ENCODE peak calls at places on chromosomes 11 and 22, in five cellular contexts. W is Peyer's patch, V is breast epithelium, R is AG09309, D is choroid plexus epithelial cell. C is an unnamed sample.

GRCh38 chr11:28860898-28861297 is 752.7 kb downstream of the METTL15 start:
- DNase-seq in W (no peak), V (no peak), R (no peak), D (peak), C (peak)

GRCh38 chr11:108734956-108735559 is 70.2 kb downstream of the DDX10 start:
- DNase-seq in W (no peak), V (no peak), R (no peak), D (peak), C (peak)

GRCh38 chr11:94309757-94310156 is 5.4 kb downstream of the IZUMO1R start:
- DNase-seq in W (no peak), V (no peak), R (no peak), D (no peak), C (no peak)

GRCh38 chr11:132721526-132721925 is 810.8 kb downstream of the OPCML start:
- DNase-seq in W (no peak), V (no peak), R (no peak), D (no peak), C (no peak)

GRCh38 chr22:27318516-27318915 is 483.0 kb downstream of the MN1 start:
- DNase-seq in W (no peak), V (no peak), R (peak), D (peak), C (peak)

GRCh38 chr11:128246364-128247234 is 340.8 kb downstream of the ETS1 start:
- DNase-seq in W (no peak), V (peak), R (no peak), D (peak), C (peak)

GRCh38 chr11:94449437-94449836 is 44.2 kb downstream of the MRE11 start:
- DNase-seq in W (no peak), V (no peak), R (peak), D (peak), C (peak)

GRCh38 chr22:26891431-26891830 is 234.0 kb downstream of the MIAT start:
- DNase-seq in W (no peak), V (no peak), R (no peak), D (no peak), C (no peak)

GRCh38 chr11:17762309-17762974 is 27.9 kb downstream of the KCNC1 start:
- DNase-seq in W (no peak), V (no peak), R (no peak), D (no peak), C (no peak)

GRCh38 chr11:42098075-42098474 is 638.6 kb upstream of the LRRC4C start:
- DNase-seq in W (no peak), V (no peak), R (no peak), D (no peak), C (no peak)

GRCh38 chr11:126328444-126328843 is 24.6 kb downstream of the DCPS start:
- DNase-seq in W (no peak), V (no peak), R (no peak), D (no peak), C (no peak)

GRCh38 chr11:17686185-17686980 is 33.0 kb upstream of the MYOD1 start:
- DNase-seq in W (no peak), V (no peak), R (no peak), D (no peak), C (no peak)

GRCh38 chr11:65141896-65142494 is 7.7 kb upstream of the SYVN1 start:
- DNase-seq in W (no peak), V (no peak), R (no peak), D (no peak), C (no peak)

GRCh38 chr22:23070418-23071162 is at the start of gene GNAZ:
- DNase-seq in W (no peak), V (no peak), R (no peak), D (peak), C (no peak)

GRCh38 chr11:69005631-69006368 is 7.2 kb downstream of the MRGPRF start:
- DNase-seq in W (no peak), V (no peak), R (no peak), D (no peak), C (no peak)

GRCh38 chr11:12386745-12387144 is 9.4 kb downstream of the PARVA start:
- DNase-seq in W (no peak), V (no peak), R (no peak), D (no peak), C (no peak)

GRCh38 chr11:12480401-12480800 is 103.0 kb downstream of the PARVA start:
- DNase-seq in W (no peak), V (no peak), R (no peak), D (no peak), C (no peak)

GRCh38 chr11:33952805-33953204 is 60.9 kb upstream of the LMO2 start:
- DNase-seq in W (no peak), V (no peak), R (no peak), D (no peak), C (no peak)

GRCh38 chr11:117814766-117815261 is 9.7 kb downstream of the FXYD2 start:
- DNase-seq in W (peak), V (peak), R (no peak), D (peak), C (no peak)

GRCh38 chr11:6443269-6444003 is 2.6 kb upstream of the HPX start:
- DNase-seq in W (peak), V (peak), R (no peak), D (peak), C (peak)

GRCh38 chr22:44116331-44116730 is 64.4 kb upstream of the PARVG start:
- DNase-seq in W (no peak), V (no peak), R (no peak), D (no peak), C (no peak)

GRCh38 chr11:117912497-117912896 is 16.7 kb downstream of the TMPRSS13 start:
- DNase-seq in W (no peak), V (no peak), R (no peak), D (no peak), C (no peak)

GRCh38 chr11:206516-207212 is 535 bp downstream of the BET1L start:
- DNase-seq in W (peak), V (peak), R (no peak), D (no peak), C (peak)

GRCh38 chr11:46300270-46300669 is 22.8 kb downstream of the CREB3L1 start:
- DNase-seq in W (no peak), V (no peak), R (no peak), D (no peak), C (no peak)

GRCh38 chr22:17915676-17916075 is 108.7 kb downstream of the MICAL3 start:
- DNase-seq in W (no peak), V (no peak), R (no peak), D (no peak), C (no peak)

GRCh38 chr22:31490496-31490925 is 869 bp upstream of the EIF4ENIF1 start:
- DNase-seq in W (peak), V (peak), R (no peak), D (peak), C (peak)

GRCh38 chr22:32706149-32706548 is 95.4 kb upstream of the TIMP3 start:
- DNase-seq in W (no peak), V (no peak), R (no peak), D (no peak), C (peak)

GRCh38 chr11:105935791-105936190 is 86.2 kb downstream of the MSANTD4 start:
- DNase-seq in W (no peak), V (peak), R (no peak), D (no peak), C (peak)

GRCh38 chr11:71300187-71300586 is 47.8 kb upstream of the SHANK2 start:
- DNase-seq in W (no peak), V (no peak), R (no peak), D (peak), C (no peak)

GRCh38 chr11:124934862-124935547 is 842 bp downstream of the HEPACAM start:
- DNase-seq in W (no peak), V (no peak), R (peak), D (peak), C (peak)

GRCh38 chr22:18076060-18076497 is 1.7 kb upstream of the PEX26 start:
- DNase-seq in W (no peak), V (peak), R (peak), D (peak), C (peak)

GRCh38 chr22:41445171-41446056 is 1.2 kb downstream of the TOB2 start:
- DNase-seq in W (peak), V (no peak), R (no peak), D (peak), C (no peak)

GRCh38 chr11:8810331-8811301 is 100.4 kb upstream of the AKIP1 start:
- DNase-seq in W (no peak), V (peak), R (peak), D (peak), C (peak)

GRCh38 chr11:8807544-8808225 is 103.3 kb upstream of the AKIP1 start:
- DNase-seq in W (no peak), V (no peak), R (peak), D (peak), C (peak)

GRCh38 chr11:8809605-8810272 is 101.2 kb upstream of the AKIP1 start:
- DNase-seq in W (no peak), V (no peak), R (no peak), D (no peak), C (no peak)

GRCh38 chr11:8808226-8808585 is 102.8 kb upstream of the AKIP1 start:
- DNase-seq in W (no peak), V (no peak), R (no peak), D (no peak), C (no peak)

DNA sequence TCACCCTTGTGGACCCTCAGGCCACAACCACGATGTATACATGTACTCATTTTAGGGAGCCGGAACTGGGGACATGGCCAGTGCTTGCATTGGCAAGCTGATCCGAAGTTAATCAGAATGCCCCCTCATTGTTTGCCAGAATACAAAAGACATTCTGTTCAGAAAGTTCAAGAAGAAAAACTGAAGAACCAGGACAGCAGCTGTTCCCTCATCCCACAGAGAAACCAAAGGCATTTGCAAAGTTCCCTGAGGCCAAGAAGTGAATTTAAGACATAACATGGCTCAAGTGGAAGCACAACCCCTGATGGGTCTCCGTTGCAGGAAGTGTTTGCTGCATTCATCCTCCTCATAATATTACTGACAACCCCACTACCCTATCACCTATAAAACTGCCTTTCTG is 101.8 kb upstream of the AKIP1 start:
- DNase-seq in W (no peak), V (no peak), R (no peak), D (peak), C (no peak)
- H3K4me3 ChIP-seq in W (peak), V (peak), R (peak), D (peak), C (peak)

GRCh38 chr11:66343176-66343575 is 1.7 kb downstream of the BRMS1 start:
- DNase-seq in W (no peak), V (no peak), R (no peak), D (no peak), C (no peak)

GRCh38 chr11:66345316-66345649 is 379 bp upstream of the BRMS1 start:
- DNase-seq in W (no peak), V (no peak), R (no peak), D (no peak), C (no peak)

GRCh38 chr11:66347425-66348276 is at the start of gene B4GAT1:
- DNase-seq in W (peak), V (peak), R (peak), D (peak), C (peak)

GRCh38 chr11:66346476-66347424 is 679 bp downstream of the B4GAT1 start:
- DNase-seq in W (no peak), V (no peak), R (no peak), D (no peak), C (no peak)

GRCh38 chr11:66344550-66345315 is at the start of gene BRMS1:
- DNase-seq in W (peak), V (peak), R (peak), D (peak), C (peak)
- TF ChIP-seq CTCF in W (no peak), V (no peak), R (peak), D (peak), C (peak)

GRCh38 chr11:111335596-111335995 is 37.2 kb downstream of the POU2AF3 start:
- DNase-seq in W (no peak), V (no peak), R (no peak), D (no peak), C (peak)
- H3K4me3 ChIP-seq in W (no peak), V (no peak), R (no peak), D (no peak), C (no peak)

DNA sequence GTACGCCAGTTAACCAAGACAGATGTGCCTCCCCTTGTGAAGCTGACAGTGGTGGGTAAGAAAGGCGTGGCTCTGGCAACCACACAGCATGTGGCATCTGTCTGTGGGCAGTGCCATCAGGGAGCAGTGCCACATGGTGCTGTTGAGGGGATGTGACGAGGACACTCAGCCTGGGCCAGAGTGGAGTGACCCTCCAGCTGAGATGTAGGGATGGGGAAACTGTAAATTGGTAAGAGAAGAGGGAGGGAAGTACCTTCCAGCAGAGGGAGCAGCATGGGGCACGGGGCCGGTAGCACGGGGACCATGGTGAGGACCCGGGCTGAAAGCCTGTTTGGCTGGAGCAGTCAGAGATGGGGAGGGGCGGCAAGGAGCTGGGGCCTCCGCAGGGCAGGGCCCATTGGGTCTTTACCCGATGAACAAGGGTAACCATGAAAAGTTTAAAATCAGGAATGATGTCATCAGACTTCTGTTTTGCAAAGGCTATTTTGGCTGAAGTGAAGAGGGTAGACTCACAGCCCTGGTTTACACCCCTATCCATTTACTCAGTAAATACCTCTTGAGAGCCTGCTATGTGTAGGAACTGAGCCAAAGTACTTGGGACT is 10.4 kb downstream of the TMPRSS6 start:
- DNase-seq in W (no peak), V (no peak), R (no peak), D (no peak), C (no peak)
- TF ChIP-seq CTCF in W (peak), V (no peak), R (no peak), D (peak), C (peak)

DNA sequence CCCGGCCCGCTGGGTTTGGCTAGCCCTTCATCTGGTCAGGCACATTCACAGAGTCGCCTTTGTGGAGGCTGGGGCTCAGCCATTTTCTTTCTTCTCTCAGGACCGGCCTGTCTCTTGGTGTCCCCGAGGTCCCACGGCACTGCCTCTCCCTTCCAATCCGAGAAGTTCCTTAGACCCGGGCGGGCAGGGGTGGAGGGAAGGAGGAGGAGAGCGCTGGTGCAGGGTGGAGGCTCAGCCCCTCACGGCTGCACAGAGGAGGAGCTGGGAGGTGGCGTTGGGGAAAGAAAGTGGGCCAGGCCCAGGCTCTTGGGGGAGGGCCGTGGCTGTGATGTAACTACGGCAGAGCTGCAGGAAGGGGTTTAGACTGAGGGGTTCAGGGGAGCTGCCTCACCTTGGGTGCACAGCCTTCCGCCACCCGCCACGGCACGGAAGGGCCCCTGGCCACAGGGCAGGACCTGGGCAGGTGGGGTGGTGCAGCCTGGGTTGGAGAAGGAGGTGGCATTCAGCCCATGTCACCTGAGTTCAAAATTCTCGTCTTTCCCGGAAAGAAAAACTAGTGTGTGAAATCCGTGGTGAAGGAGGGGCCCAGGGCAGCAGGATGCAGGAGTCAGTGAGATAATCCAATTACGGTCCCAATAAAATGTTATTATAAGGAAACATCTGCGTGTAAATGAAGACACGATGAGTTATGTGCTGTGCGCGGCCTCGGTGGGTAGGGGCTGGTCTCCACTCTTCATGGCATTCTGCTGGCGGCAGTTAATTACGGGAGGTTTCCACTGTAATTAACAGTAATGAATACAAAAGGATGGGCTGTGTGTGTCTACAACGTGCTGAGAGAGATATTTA is 1.7 kb downstream of the BRSK2 start:
- DNase-seq in W (no peak), V (no peak), R (no peak), D (no peak), C (no peak)
- H3K4me3 ChIP-seq in W (no peak), V (no peak), R (no peak), D (no peak), C (no peak)

DNA sequence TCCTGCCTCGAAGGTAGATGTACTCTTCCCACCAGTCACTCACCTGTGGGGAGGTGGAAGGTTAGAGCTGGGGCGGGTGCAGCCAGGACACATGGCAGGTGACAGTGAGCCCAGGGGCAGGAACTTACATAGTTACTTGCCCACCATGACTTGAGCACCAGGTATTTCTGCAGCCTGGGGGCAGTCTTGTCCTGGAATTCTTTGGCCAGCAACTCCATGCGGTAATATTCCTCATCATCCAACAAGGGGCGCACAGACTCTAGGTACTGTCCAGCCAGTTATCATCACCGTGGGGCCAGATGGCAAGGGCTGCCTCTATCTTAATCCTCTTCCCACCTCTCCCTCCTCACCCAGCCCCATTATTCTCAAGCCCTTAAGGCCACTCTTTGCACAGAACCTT is 2.2 kb downstream of the CPT1B start:
- DNase-seq in W (no peak), V (no peak), R (peak), D (peak), C (peak)
- TF ChIP-seq CTCF in W (no peak), V (no peak), R (peak), D (peak), C (peak)

C was measured in fibroblast of mammary gland.